ENCODE peak calls at places on chromosomes 13 and 19, in four cellular contexts. Y is ascending aorta, M is PC-9, H is heart right ventricle. Z is an unnamed sample.

GRCh38 chr13:87952377-87952776 is 281.2 kb downstream of the SLITRK5 start:
- DNase-seq in Y (no peak), M (no peak), H (no peak), Z (no peak)

GRCh38 chr13:31444266-31444862 is 244.6 kb downstream of the B3GLCT start:
- DNase-seq in Y (no peak), M (no peak), H (peak), Z (no peak)

GRCh38 chr13:31798189-31798588 is 58.9 kb downstream of the RXFP2 start:
- DNase-seq in Y (no peak), M (no peak), H (no peak), Z (no peak)

GRCh38 chr19:46784262-46785053 is 3.9 kb downstream of the SLC1A5 start:
- DNase-seq in Y (peak), M (peak), H (peak), Z (peak)

GRCh38 chr19:5718579-5719273 is 1.2 kb downstream of the LONP1 start:
- DNase-seq in Y (no peak), M (peak), H (no peak), Z (no peak)

GRCh38 chr19:14113762-14114414 is 3.7 kb downstream of the PRKACA start:
- DNase-seq in Y (no peak), M (peak), H (no peak), Z (peak)

GRCh38 chr13:45300190-45300985 is 40.6 kb downstream of the TPT1 start:
- DNase-seq in Y (no peak), M (no peak), H (no peak), Z (no peak)

GRCh38 chr19:35459414-35460082 is 11.5 kb downstream of the FFAR2 start:
- DNase-seq in Y (no peak), M (no peak), H (peak), Z (peak)

GRCh38 chr13:72643339-72643989 is 84.0 kb downstream of the MZT1 start:
- DNase-seq in Y (no peak), M (peak), H (peak), Z (peak)

GRCh38 chr13:64272681-64273080 is 2857.0 kb upstream of the PCDH20 start:
- DNase-seq in Y (no peak), M (no peak), H (no peak), Z (no peak)

GRCh38 chr13:33279414-33279813 is 6.1 kb downstream of the STARD13 start:
- DNase-seq in Y (no peak), M (no peak), H (no peak), Z (no peak)

GRCh38 chr13:36766295-36766694 is 52.7 kb upstream of the RFXAP start:
- DNase-seq in Y (no peak), M (peak), H (no peak), Z (peak)

GRCh38 chr13:43732726-43733125 is 54.0 kb downstream of the ENOX1 start:
- DNase-seq in Y (no peak), M (no peak), H (no peak), Z (no peak)

GRCh38 chr19:40556953-40557530 is 19.6 kb upstream of the SHKBP1 start:
- DNase-seq in Y (no peak), M (no peak), H (no peak), Z (no peak)

GRCh38 chr13:105936816-105937215 is 598.6 kb downstream of the EFNB2 start:
- DNase-seq in Y (no peak), M (no peak), H (no peak), Z (no peak)

GRCh38 chr13:34654203-34654602 is 287.9 kb upstream of the NBEA start:
- DNase-seq in Y (no peak), M (no peak), H (no peak), Z (no peak)

GRCh38 chr19:4567584-4568071 is 8.1 kb upstream of the SEMA6B start:
- DNase-seq in Y (no peak), M (peak), H (peak), Z (peak)

GRCh38 chr13:20425819-20426219 is 99.8 kb downstream of the CRYL1 start:
- DNase-seq in Y (no peak), M (no peak), H (no peak), Z (no peak)

GRCh38 chr19:35109395-35110112 is 6.1 kb upstream of the FXYD3 start:
- DNase-seq in Y (no peak), M (peak), H (no peak), Z (no peak)

GRCh38 chr19:28727133-28727834 is 485.7 kb downstream of the UQCRFS1 start:
- DNase-seq in Y (no peak), M (no peak), H (no peak), Z (no peak)

GRCh38 chr19:1848399-1849131 is at the start of gene REXO1:
- DNase-seq in Y (peak), M (peak), H (peak), Z (peak)

GRCh38 chr13:70732611-70733010 is 624.4 kb upstream of the KLHL1 start:
- DNase-seq in Y (no peak), M (no peak), H (no peak), Z (no peak)
- H3K27ac ChIP-seq in Y (no peak), M (no peak), H (no peak), Z (no peak)

DNA sequence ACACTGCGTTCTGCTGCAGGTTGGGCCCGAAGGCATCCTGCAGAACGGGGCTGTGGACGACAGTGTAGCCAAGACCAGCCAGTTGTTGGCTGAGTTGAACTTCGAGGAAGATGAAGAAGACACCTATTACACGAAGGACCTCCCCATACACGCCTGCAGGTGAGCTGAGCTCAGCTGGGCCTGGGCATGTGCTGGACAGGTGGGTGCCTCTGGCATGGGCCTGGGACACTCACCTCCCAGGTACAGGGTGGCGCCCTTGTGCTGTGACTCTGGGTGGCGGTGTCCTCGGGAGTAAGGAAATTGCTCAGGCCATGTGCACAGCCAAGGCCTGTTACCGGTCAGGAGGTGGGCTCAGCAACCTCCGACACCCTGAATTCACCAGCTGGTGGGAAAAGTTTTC is 14.2 kb downstream of the UPF1 start:
- DNase-seq in Y (no peak), M (no peak), H (no peak), Z (no peak)
- H3K27ac ChIP-seq in Y (no peak), M (no peak), H (no peak), Z (no peak)

GRCh38 chr19:3163943-3164342 is 14.6 kb upstream of the S1PR4 start:
- DNase-seq in Y (no peak), M (no peak), H (no peak), Z (no peak)

GRCh38 chr19:3171894-3172679 is 6.5 kb upstream of the S1PR4 start:
- DNase-seq in Y (no peak), M (no peak), H (no peak), Z (no peak)

GRCh38 chr19:3163230-3163886 is 15.2 kb upstream of the S1PR4 start:
- DNase-seq in Y (no peak), M (peak), H (peak), Z (peak)

GRCh38 chr19:3162418-3163229 is 15.9 kb upstream of the S1PR4 start:
- DNase-seq in Y (no peak), M (no peak), H (no peak), Z (no peak)

GRCh38 chr19:3167533-3168272 is 10.9 kb upstream of the S1PR4 start:
- DNase-seq in Y (no peak), M (no peak), H (no peak), Z (no peak)
- H3K27ac ChIP-seq in Y (no peak), M (no peak), H (no peak), Z (no peak)

DNA sequence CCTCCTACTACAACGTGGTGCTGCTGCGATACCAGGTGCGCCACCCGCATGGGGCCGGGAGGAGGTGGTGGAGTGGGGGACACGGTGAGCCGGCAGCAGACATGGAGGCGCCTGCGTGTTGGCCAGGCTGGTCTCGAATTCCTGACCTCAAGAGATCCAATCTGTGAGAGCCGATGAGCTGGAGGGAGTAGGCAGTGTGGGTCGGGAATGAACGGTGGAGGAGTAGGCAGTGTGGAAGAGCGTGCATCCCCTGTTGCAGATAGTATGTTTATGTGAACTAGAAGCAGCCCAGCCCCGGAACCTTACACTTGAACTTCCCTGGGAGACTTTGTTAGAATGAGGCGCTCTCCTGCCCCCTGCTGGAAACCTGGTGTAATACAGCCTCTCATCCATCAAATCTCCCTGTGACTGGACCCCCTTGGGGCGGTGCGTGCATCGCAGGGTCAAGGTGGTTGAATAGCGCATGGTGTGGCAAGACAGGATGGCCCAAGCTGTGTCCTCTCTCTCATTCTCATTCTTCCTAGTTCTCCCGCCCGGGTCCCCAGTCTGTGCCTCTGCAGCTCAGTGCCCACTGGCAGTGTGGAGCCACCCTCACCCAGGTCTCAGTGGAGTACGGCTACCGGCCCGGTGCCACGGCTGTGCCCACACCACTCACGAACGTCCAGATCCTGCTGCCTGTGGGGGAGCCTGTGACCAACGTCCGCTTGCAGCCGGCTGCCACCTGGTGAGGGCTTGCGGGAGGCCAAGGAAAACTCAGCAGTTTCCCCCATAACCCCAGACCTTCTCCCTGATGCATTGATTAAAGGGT is 10.5 kb upstream of the B3GNT3 start:
- DNase-seq in Y (no peak), M (peak), H (peak), Z (peak)
- H3K27ac ChIP-seq in Y (no peak), M (no peak), H (no peak), Z (no peak)

DNA sequence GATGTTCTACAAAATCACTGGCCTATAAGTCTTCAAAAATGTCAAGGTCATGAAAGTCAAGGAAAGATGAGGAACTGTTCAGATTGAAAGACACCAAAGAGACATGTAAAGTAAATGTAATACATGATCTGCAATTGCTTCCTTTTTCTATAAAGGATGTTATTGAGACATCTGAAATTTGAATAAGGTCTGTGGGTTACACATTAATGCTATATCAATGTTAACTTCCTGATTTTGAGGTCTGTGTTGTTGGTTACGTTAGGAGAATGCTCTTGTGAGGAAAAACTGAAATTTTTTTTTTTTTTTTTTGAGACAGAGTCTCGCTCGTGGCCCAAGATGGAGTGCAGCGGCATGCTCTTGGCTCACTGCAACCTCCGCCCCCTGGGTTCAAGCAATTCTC is 197.4 kb downstream of the RGCC start:
- DNase-seq in Y (no peak), M (no peak), H (no peak), Z (no peak)
- H3K27ac ChIP-seq in Y (no peak), M (no peak), H (no peak), Z (no peak)

GRCh38 chr19:49678970-49679831 is 2.1 kb downstream of the PRMT1 start:
- DNase-seq in Y (no peak), M (no peak), H (no peak), Z (no peak)
- H3K27ac ChIP-seq in Y (no peak), M (no peak), H (peak), Z (no peak)

DNA sequence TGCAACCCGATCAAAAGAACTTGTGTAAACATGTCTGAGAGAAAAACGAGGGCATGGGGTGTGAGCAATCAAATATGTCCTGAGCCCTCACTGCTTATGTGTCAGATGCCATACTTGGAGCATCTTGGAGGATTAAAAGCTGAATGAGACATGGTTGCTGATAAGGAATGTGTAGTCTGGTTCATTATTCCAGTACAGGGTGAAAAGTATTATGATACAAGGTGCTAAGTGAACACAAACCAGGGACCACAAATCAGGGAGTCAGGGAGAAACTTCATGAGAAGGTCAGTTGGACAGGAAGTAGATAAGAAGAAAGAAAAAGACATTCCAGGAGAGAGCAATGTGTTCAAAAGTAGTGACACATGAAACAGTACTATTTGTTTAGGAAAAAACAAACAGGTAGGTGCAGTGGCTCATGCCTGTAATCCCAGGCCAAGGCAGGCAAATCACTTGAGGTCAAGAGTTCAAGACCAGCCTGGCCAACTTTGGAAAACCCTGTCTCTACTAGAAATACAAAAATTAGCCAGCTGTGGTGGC is 2.0 kb upstream of the RCBTB1 start:
- DNase-seq in Y (no peak), M (no peak), H (no peak), Z (no peak)
- H3K27ac ChIP-seq in Y (no peak), M (peak), H (no peak), Z (peak)

GRCh38 chr13:39602277-39602613 is 748 bp downstream of the LHFPL6 start:
- DNase-seq in Y (no peak), M (no peak), H (no peak), Z (no peak)

GRCh38 chr13:39604736-39605135 is 1.7 kb upstream of the LHFPL6 start:
- DNase-seq in Y (no peak), M (no peak), H (no peak), Z (no peak)

GRCh38 chr13:39601636-39602035 is 1.4 kb downstream of the LHFPL6 start:
- DNase-seq in Y (no peak), M (no peak), H (no peak), Z (no peak)

GRCh38 chr13:39603424-39603947 is 493 bp upstream of the LHFPL6 start:
- DNase-seq in Y (no peak), M (no peak), H (peak), Z (peak)

GRCh38 chr13:39602614-39603366 is at the start of gene LHFPL6:
- DNase-seq in Y (peak), M (peak), H (peak), Z (peak)
- H3K27ac ChIP-seq in Y (peak), M (no peak), H (peak), Z (peak)

GRCh38 chr19:48319647-48320537 is 5.5 kb upstream of the EMP3 start:
- DNase-seq in Y (no peak), M (peak), H (peak), Z (peak)
- H3K27ac ChIP-seq in Y (peak), M (no peak), H (peak), Z (no peak)

Z was measured in lung.